ENCODE peak calls at places on chromosomes 5 and 9, in eight cellular contexts. Z is H1, S is upper lobe of right lung, M is GF-D8, U is cardiac fibroblast, T is Right ventricle myocardium superior, L is aorta, E is RWPE1. J is an unnamed sample.

GRCh38 chr5:126594676-126595485 is at the start of gene ALDH7A1:
- DNase-seq in Z (peak; percentile 88), S (peak; percentile 91), M (no peak), U (peak; percentile 89), T (peak; percentile 92), L (peak; percentile 96), E (peak; percentile 68), J (peak; percentile 98)

GRCh38 chr5:95471447-95471846 is 80.3 kb downstream of the FAM81B start:
- DNase-seq in Z (no peak), S (peak; percentile 65), M (no peak), U (no peak), T (no peak), L (no peak), E (no peak), J (no peak)

GRCh38 chr9:13607746-13608445 is 328.4 kb upstream of the MPDZ start:
- DNase-seq in Z (no peak), S (no peak), M (no peak), U (peak; percentile 18), T (no peak), L (no peak), E (no peak), J (no peak)

GRCh38 chr5:937151-937924 is 44.7 kb downstream of the TRIP13 start:
- DNase-seq in Z (peak; percentile 34), S (peak; percentile 49), M (no peak), U (no peak), T (no peak), L (peak; percentile 54), E (no peak), J (no peak)

GRCh38 chr5:25056846-25057245 is 412.1 kb upstream of the CDH10 start:
- DNase-seq in Z (no peak), S (no peak), M (no peak), U (no peak), T (no peak), L (no peak), E (no peak), J (peak; percentile 3)

GRCh38 chr9:104950838-104951237 is 22.9 kb upstream of the ABCA1 start:
- DNase-seq in Z (no peak), S (no peak), M (no peak), U (peak; percentile 40), T (no peak), L (no peak), E (no peak), J (no peak)

GRCh38 chr9:76136986-76137385 is 246.5 kb downstream of the PCSK5 start:
- DNase-seq in Z (no peak), S (no peak), M (no peak), U (peak; percentile 68), T (no peak), L (no peak), E (peak; percentile 46), J (peak; percentile 13)

GRCh38 chr9:7058539-7058938 is 300.8 kb downstream of the KDM4C start:
- DNase-seq in Z (no peak), S (no peak), M (no peak), U (no peak), T (no peak), L (no peak), E (no peak), J (no peak)

GRCh38 chr5:91307023-91307422 is 76.1 kb downstream of the ARRDC3 start:
- DNase-seq in Z (no peak), S (no peak), M (no peak), U (peak; percentile 79), T (peak; percentile 78), L (no peak), E (peak; percentile 39), J (no peak)

GRCh38 chr5:35369965-35370790 is 139.9 kb upstream of the PRLR start:
- DNase-seq in Z (no peak), S (no peak), M (no peak), U (no peak), T (no peak), L (no peak), E (no peak), J (no peak)

J was measured in SW480.